ENCODE peak calls at places on chromosomes 1 and 21, in seven cellular contexts. Z, D, Y, B, K, W and X are unnamed samples.

GRCh38 chr21:32403201-32403701 is 9.3 kb upstream of the EVA1C start:
- DNase-seq in Z (peak; percentile 81), D (no peak), Y (peak; percentile 70), B (peak; percentile 26), K (no peak), W (peak; percentile 60), X (peak; percentile 65)

GRCh38 chr1:198919667-198920398 is 281.0 kb downstream of the PTPRC start:
- DNase-seq in Z (no peak), D (no peak), Y (no peak), B (no peak), K (no peak), W (no peak), X (no peak)

GRCh38 chr1:206836111-206836510 is 29.3 kb upstream of the IL20 start:
- DNase-seq in Z (no peak), D (no peak), Y (no peak), B (no peak), K (no peak), W (no peak), X (no peak)

GRCh38 chr1:67827688-67828087 is 5.6 kb downstream of the GNG12 start:
- DNase-seq in Z (no peak), D (no peak), Y (no peak), B (no peak), K (no peak), W (no peak), X (no peak)

GRCh38 chr1:117117697-117118096 is 3.9 kb downstream of the TRIM45 start:
- DNase-seq in Z (no peak), D (no peak), Y (no peak), B (no peak), K (no peak), W (no peak), X (no peak)

GRCh38 chr1:202058001-202058908 is 47.9 kb downstream of the ELF3 start:
- DNase-seq in Z (no peak), D (no peak), Y (no peak), B (no peak), K (no peak), W (no peak), X (no peak)

GRCh38 chr1:198660341-198661056 is 21.7 kb downstream of the PTPRC start:
- DNase-seq in Z (no peak), D (no peak), Y (no peak), B (no peak), K (no peak), W (no peak), X (no peak)

GRCh38 chr1:213585402-213585801 is 402.4 kb upstream of the PROX1 start:
- DNase-seq in Z (no peak), D (no peak), Y (peak; percentile 78), B (peak; percentile 86), K (no peak), W (no peak), X (no peak)

GRCh38 chr1:184974086-184974836 is at the start of gene NIBAN1:
- DNase-seq in Z (peak; percentile 80), D (no peak), Y (peak; percentile 65), B (peak; percentile 71), K (peak; percentile 55), W (peak; percentile 80), X (no peak)

GRCh38 chr1:10383630-10384029 is 15.2 kb upstream of the PGD start:
- DNase-seq in Z (no peak), D (no peak), Y (no peak), B (no peak), K (no peak), W (no peak), X (no peak)

GRCh38 chr1:2642131-2642559 is 9.3 kb upstream of the MMEL1 start:
- DNase-seq in Z (no peak), D (no peak), Y (no peak), B (no peak), K (no peak), W (no peak), X (no peak)

GRCh38 chr1:19670787-19671186 is 6.1 kb downstream of the HTR6 start:
- DNase-seq in Z (no peak), D (no peak), Y (no peak), B (no peak), K (no peak), W (no peak), X (no peak)

GRCh38 chr1:176949033-176949662 is 215.4 kb downstream of the ASTN1 start:
- DNase-seq in Z (peak; percentile 49), D (no peak), Y (peak; percentile 39), B (peak; percentile 52), K (peak; percentile 74), W (peak; percentile 52), X (peak; percentile 14)

GRCh38 chr1:110056776-110057175 is 13.7 kb downstream of the ALX3 start:
- DNase-seq in Z (no peak), D (no peak), Y (peak; percentile 37), B (no peak), K (no peak), W (no peak), X (no peak)

GRCh38 chr1:196034080-196034706 is 574.0 kb downstream of the KCNT2 start:
- DNase-seq in Z (no peak), D (no peak), Y (no peak), B (no peak), K (no peak), W (no peak), X (no peak)

GRCh38 chr1:205571747-205572146 is 60.1 kb downstream of the ELK4 start:
- DNase-seq in Z (no peak), D (peak; percentile 43), Y (peak; percentile 15), B (no peak), K (no peak), W (no peak), X (no peak)

GRCh38 chr1:36091698-36092097 is 3.0 kb downstream of the ADPRS start:
- DNase-seq in Z (no peak), D (no peak), Y (no peak), B (no peak), K (no peak), W (no peak), X (no peak)

GRCh38 chr1:36092166-36092797 is 3.6 kb downstream of the ADPRS start:
- DNase-seq in Z (no peak), D (no peak), Y (no peak), B (no peak), K (no peak), W (no peak), X (no peak)

GRCh38 chr1:36089393-36090121 is 865 bp downstream of the ADPRS start:
- DNase-seq in Z (peak; percentile 55), D (no peak), Y (no peak), B (no peak), K (no peak), W (no peak), X (no peak)

GRCh38 chr1:36092798-36093185 is 4.1 kb downstream of the ADPRS start:
- DNase-seq in Z (no peak), D (no peak), Y (no peak), B (no peak), K (no peak), W (no peak), X (no peak)

GRCh38 chr1:36091141-36091540 is 2.4 kb downstream of the ADPRS start:
- DNase-seq in Z (no peak), D (no peak), Y (no peak), B (no peak), K (no peak), W (no peak), X (no peak)
- H3K4me3 ChIP-seq in Z (no peak overlapping the region), D (no peak overlapping the region), Y (no peak overlapping the region), B (no peak overlapping the region), K (no peak overlapping the region), W (no peak overlapping the region), X (no peak overlapping the region)

GRCh38 chr1:1420654-1421134 is 382 bp downstream of the ANKRD65 start:
- DNase-seq in Z (peak; percentile 47), D (no peak), Y (no peak), B (peak; percentile 35), K (no peak), W (no peak), X (no peak)
- H3K4me3 ChIP-seq in Z (no peak overlapping the region), D (peak overlapping the region; percentile 56), Y (peak overlapping the region; percentile 22), B (peak overlapping the region; percentile 22), K (no peak overlapping the region), W (no peak overlapping the region), X (no peak overlapping the region)

DNA sequence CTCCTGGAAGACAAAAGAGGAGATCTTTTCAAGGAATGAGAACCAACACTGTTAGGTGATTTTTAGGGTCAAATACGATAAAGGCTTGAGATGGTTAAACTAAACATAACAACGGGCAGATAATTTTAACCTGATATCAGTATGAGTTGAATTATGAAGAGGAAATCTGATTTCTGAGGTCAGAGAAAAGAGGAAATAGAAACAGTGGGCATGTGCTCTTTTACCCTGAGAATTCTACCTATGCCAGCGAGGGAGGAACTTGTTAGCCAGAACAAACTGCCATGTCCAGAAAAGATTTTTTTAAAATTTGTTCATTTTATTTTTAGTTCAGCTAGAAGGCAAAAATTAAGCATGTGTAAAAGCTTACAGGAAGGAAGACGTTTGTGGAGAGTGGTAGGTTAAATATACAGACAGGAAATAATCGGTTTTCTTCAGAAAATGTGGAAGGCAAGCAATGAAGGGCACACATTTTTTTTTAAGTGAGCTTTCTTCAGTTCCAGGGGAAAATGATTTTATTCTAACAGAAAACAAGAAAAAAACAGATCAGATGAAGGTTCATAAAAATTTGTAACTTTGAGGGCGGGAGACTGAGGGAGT is 1745.3 kb downstream of the MRPL39 start:
- DNase-seq in Z (no peak), D (no peak), Y (no peak), B (no peak), K (no peak), W (no peak), X (peak; percentile 15)
- H3K4me3 ChIP-seq in Z (no peak overlapping the region), D (no peak overlapping the region), Y (no peak overlapping the region), B (no peak overlapping the region), K (no peak overlapping the region), W (no peak overlapping the region), X (no peak overlapping the region)

DNA sequence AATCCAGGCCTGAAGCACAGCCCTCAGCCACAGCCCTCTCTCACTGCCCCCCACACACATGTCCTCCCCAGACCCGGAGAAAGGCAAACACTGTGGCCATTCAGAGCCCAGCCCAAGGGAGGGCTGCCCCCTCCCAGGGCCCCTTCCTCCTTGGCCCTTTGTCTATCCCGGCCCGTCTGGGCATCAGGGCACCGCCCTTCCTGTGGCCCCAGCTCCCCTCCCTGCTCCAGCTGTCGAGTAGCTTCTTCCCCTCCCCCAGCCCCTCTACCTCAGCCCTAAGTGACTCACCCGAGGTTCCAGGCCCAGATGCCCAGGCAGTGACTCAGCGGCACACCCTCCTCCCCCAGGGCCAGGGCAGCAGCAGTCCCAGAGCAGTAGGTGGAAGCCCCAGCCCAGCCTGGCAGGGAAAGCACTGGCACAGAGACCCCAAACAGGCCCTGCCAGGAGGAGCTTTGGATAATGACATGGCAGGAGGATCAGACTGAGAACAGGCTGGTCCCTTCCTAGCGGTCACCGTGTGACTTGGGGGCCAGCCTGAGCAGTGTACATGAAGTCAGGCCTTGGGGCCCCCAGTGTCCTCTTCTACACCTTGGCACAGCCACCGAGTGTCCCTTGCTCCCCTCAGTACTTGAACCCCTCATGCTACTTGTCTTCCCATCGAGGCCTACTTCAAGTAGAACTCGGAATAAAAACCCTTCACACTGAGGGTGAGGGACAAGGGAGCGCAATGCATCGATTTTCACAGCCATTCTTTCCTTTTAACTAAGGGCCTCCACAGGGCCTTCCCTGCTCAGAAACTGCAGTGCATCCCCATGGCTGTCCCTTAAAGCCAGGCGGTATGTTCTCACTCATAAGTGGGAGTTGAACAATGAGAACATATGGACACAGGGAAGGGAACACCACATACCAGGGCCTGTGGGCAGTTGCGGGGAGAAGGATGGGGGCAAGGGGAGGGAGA is 1.0 kb upstream of the S100A2 start:
- DNase-seq in Z (peak; percentile 73), D (no peak), Y (peak; percentile 98), B (peak; percentile 86), K (peak; percentile 74), W (peak; percentile 99), X (no peak)
- H3K4me3 ChIP-seq in Z (no peak overlapping the region), D (peak overlapping the region; percentile 9), Y (no peak overlapping the region), B (no peak overlapping the region), K (no peak overlapping the region), W (no peak overlapping the region), X (no peak overlapping the region)

GRCh38 chr1:113744114-113744513 is 15.2 kb downstream of the PHTF1 start:
- DNase-seq in Z (peak; percentile 24), D (no peak), Y (no peak), B (no peak), K (no peak), W (no peak), X (no peak)
- H3K4me3 ChIP-seq in Z (no peak overlapping the region), D (no peak overlapping the region), Y (no peak overlapping the region), B (no peak overlapping the region), K (no peak overlapping the region), W (no peak overlapping the region), X (no peak overlapping the region)